ENCODE peak calls at places on chromosomes 5 and 9, in six cellular contexts. M, K, Y, Z, E and D are unnamed samples.
A peak's percentile ranks its signal among the peaks of the same experiment; 100 is the strongest.

GRCh38 chr9:90805006-90805993 is 3.7 kb downstream of the SYK start:
- DNase-seq in M (no peak), K (no peak), Y (no peak), Z (no peak), E (no peak), D (no peak)

GRCh38 chr5:2391021-2391420 is 360.5 kb downstream of the IRX2 start:
- DNase-seq in M (no peak), K (no peak), Y (no peak), Z (no peak), E (no peak), D (no peak)

GRCh38 chr9:114153761-114154596 is 1.4 kb upstream of the COL27A1 start:
- DNase-seq in M (no peak), K (no peak), Y (no peak), Z (no peak), E (no peak), D (peak; percentile 51)

GRCh38 chr9:114365194-114365593 is 22.6 kb downstream of the AKNA start:
- DNase-seq in M (no peak), K (no peak), Y (no peak), Z (no peak), E (no peak), D (no peak)

GRCh38 chr9:107488400-107489143 is 997 bp downstream of the KLF4 start:
- DNase-seq in M (peak; percentile 92), K (peak; percentile 73), Y (peak; percentile 85), Z (peak; percentile 77), E (peak; percentile 72), D (peak; percentile 83)

GRCh38 chr5:4977421-4977820 is 162.7 kb upstream of the ADAMTS16 start:
- DNase-seq in M (no peak), K (no peak), Y (no peak), Z (no peak), E (no peak), D (no peak)

GRCh38 chr9:136847065-136847826 is 2.0 kb upstream of the PHPT1 start:
- DNase-seq in M (peak; percentile 90), K (peak; percentile 68), Y (peak; percentile 83), Z (no peak), E (peak; percentile 59), D (peak; percentile 79)

GRCh38 chr9:106731910-106732309 is 131.1 kb upstream of the ZNF462 start:
- DNase-seq in M (no peak), K (no peak), Y (no peak), Z (no peak), E (no peak), D (no peak)

GRCh38 chr9:110615526-110615925 is 36.0 kb upstream of the SVEP1 start:
- DNase-seq in M (no peak), K (no peak), Y (no peak), Z (no peak), E (peak; percentile 61), D (peak; percentile 18)

GRCh38 chr9:126379661-126380365 is 53.2 kb downstream of the MVB12B start:
- DNase-seq in M (peak; percentile 5), K (no peak), Y (no peak), Z (no peak), E (peak; percentile 31), D (no peak)

GRCh38 chr5:172450861-172451695 is 3.2 kb downstream of the SH3PXD2B start:
- DNase-seq in M (no peak), K (no peak), Y (no peak), Z (no peak), E (peak; percentile 59), D (peak; percentile 69)

GRCh38 chr5:68028131-68028727 is 187.3 kb upstream of the PIK3R1 start:
- DNase-seq in M (no peak), K (no peak), Y (no peak), Z (no peak), E (no peak), D (peak; percentile 38)

GRCh38 chr5:132768485-132768868 is 8.6 kb downstream of the SEPTIN8 start:
- DNase-seq in M (no peak), K (no peak), Y (peak; percentile 39), Z (no peak), E (no peak), D (no peak)

GRCh38 chr5:50666261-50667078 is at the start of gene PARP8:
- DNase-seq in M (peak; percentile 89), K (peak; percentile 58), Y (peak; percentile 72), Z (peak; percentile 17), E (peak; percentile 61), D (peak; percentile 62)

GRCh38 chr5:53936481-53937352 is 373.7 kb downstream of the ARL15 start:
- DNase-seq in M (peak; percentile 86), K (peak; percentile 12), Y (no peak), Z (peak; percentile 34), E (no peak), D (peak; percentile 61)

GRCh38 chr9:93028448-93029006 is 30.0 kb upstream of the SUSD3 start:
- DNase-seq in M (no peak), K (no peak), Y (no peak), Z (no peak), E (peak; percentile 22), D (no peak)

GRCh38 chr5:132054697-132055440 is 5.6 kb upstream of the IL3 start:
- DNase-seq in M (peak; percentile 58), K (no peak), Y (peak; percentile 28), Z (no peak), E (no peak), D (no peak)

GRCh38 chr5:8954801-8955200 is 591.1 kb downstream of the SEMA5A start:
- DNase-seq in M (no peak), K (no peak), Y (no peak), Z (no peak), E (peak; percentile 20), D (no peak)

GRCh38 chr9:129624168-129624759 is 1.7 kb upstream of the NTMT1 start:
- DNase-seq in M (no peak), K (no peak), Y (peak; percentile 72), Z (no peak), E (peak; percentile 69), D (peak; percentile 59)

GRCh38 chr9:129617167-129617566 is 3.7 kb downstream of the C9orf50 start:
- DNase-seq in M (peak; percentile 33), K (no peak), Y (no peak), Z (no peak), E (peak; percentile 71), D (peak; percentile 67)

GRCh38 chr9:129623331-129623730 is 2.4 kb upstream of the C9orf50 start:
- DNase-seq in M (no peak), K (no peak), Y (no peak), Z (no peak), E (peak; percentile 87), D (peak; percentile 35)

GRCh38 chr9:129620669-129621295 is at the start of gene C9orf50:
- DNase-seq in M (no peak), K (no peak), Y (no peak), Z (no peak), E (no peak), D (no peak)

DNA sequence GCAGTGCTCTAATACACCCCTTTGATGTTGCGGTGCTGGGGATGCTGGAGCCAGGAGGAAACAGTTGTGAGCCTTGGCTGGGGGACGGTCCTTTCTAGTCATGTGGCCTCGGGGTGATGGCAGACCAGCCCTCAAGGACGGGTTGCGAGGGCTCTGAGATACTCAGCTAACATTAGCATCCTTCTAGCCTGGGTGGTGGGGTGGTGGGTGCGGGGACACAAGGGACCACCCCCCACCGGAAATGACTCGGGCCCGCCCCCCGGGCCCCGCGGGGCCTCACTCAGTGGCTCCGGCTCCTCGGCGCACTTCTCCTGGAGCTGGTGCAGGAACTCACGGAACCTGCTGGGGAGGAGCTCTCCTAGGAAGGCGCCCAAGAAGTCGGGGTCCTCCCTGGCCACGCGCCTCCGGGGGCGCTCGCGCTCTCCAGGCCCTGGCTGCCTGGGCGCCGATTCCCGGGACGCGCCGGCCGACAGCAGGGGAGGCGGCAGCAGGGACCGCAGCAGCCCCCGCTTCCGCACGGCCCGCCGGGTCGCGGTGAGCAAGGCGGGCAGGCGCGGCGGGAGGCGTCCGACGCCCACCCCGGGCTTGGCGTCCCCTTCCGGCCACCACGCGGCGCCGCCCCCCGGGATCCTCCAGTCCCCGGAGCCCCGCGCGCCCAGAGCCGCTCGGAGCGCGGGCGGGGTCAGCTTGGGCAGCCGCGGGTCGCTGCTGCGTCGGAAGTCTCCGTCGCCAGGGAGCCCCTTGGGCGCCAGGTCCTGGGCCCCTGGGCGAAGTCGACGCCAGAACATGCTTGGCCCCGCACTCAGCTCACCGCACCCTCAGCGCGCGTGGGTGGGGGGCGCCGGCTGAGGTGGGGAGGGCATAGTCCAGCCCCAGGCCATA is 873 bp downstream of the C9orf50 start:
- DNase-seq in M (peak; percentile 82), K (no peak), Y (no peak), Z (no peak), E (no peak), D (no peak)
- TF ChIP-seq CTCF in M (no peak), K (peak; percentile 4), Y (no peak), Z (no peak), E (no peak), D (no peak)

DNA sequence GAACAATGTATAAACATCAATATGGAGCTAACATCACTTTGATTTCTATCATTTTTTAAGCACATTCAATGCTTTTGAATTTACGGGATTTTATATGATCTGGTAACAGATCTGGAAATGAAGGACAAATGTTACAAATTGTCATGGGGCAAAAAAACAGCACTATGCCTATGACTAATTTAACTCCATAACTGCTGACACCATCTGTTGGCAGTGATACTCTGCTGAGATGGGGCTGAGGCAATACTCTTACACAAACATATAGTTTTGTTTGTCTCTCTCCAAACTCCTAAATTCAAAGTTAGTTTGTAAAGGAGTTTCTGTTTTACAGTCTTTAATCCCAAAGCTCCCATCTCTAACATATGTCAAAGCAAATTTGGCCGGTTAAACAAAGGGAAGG is 132.5 kb upstream of the FER start:
- DNase-seq in M (no peak), K (no peak), Y (no peak), Z (no peak), E (peak; percentile 40), D (peak; percentile 19)
- H3K4me3 ChIP-seq in M (no peak overlapping the region), K (no peak overlapping the region), Y (no peak overlapping the region), Z (no peak overlapping the region), E (no peak overlapping the region), D (no peak overlapping the region)

GRCh38 chr5:150274811-150275210 is 14.8 kb downstream of the CAMK2A start:
- DNase-seq in M (no peak), K (no peak), Y (no peak), Z (no peak), E (no peak), D (no peak)

GRCh38 chr5:150272531-150272930 is 17.0 kb downstream of the CAMK2A start:
- DNase-seq in M (no peak), K (no peak), Y (no peak), Z (no peak), E (peak; percentile 58), D (peak; percentile 68)

GRCh38 chr5:150271296-150271692 is 18.3 kb downstream of the CAMK2A start:
- DNase-seq in M (no peak), K (no peak), Y (no peak), Z (no peak), E (no peak), D (no peak)

GRCh38 chr5:150270546-150271295 is 18.9 kb downstream of the CAMK2A start:
- DNase-seq in M (no peak), K (no peak), Y (no peak), Z (peak; percentile 84), E (no peak), D (no peak)

GRCh38 chr5:150271923-150272322 is 17.6 kb downstream of the CAMK2A start:
- DNase-seq in M (no peak), K (no peak), Y (no peak), Z (no peak), E (no peak), D (no peak)
- TF ChIP-seq CTCF in M (no peak), K (no peak), Y (no peak), Z (no peak), E (no peak), D (no peak)

DNA sequence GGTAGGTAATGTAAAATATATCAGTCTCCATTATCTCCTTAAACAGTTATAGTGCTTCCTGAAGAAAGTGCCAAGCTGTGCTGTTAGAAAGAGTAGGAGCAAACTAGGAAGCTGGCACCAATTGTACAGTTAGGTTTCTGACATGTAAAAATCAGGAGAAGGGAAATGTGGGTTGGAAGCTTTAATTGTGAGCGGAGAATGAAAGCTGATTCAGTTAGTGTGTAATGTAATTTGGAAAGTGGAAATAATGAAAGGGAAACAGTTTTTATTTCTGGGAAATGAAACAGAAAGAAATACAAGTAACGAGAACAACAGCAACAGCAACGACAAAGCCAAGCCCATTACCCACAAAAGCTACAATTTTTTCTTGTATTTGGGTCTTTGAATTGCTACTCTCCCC is 48.8 kb upstream of the JAK2 start:
- DNase-seq in M (no peak), K (no peak), Y (no peak), Z (no peak), E (no peak), D (no peak)
- H3K4me3 ChIP-seq in M (no peak overlapping the region), K (no peak overlapping the region), Y (no peak overlapping the region), Z (no peak overlapping the region), E (no peak overlapping the region), D (no peak overlapping the region)